ENCODE peak calls at places on chromosome 20, in six cellular contexts. P is mesendoderm; O is A549; U is naive thymus-derived CD4-positive, alpha-beta T cell; X is tibial nerve; Q is neural progenitor cell. A is an unnamed sample.

GRCh38 chr20:34389206-34389953 is 26.3 kb downstream of the ITCH start:
- DNase-seq in P (no peak), O (peak), U (no peak), X (no peak), Q (no peak), A (no peak)

GRCh38 chr20:35091808-35092523 is 641 bp downstream of the TRPC4AP start:
- DNase-seq in P (peak), O (no peak), U (peak), X (no peak), Q (peak), A (no peak)

GRCh38 chr20:18276821-18277220 is 11.5 kb upstream of the ZNF133 start:
- DNase-seq in P (peak), O (peak), U (peak), X (peak), Q (peak), A (peak)

GRCh38 chr20:19757973-19758887 is at the start of gene RIN2:
- DNase-seq in P (peak), O (peak), U (no peak), X (peak), Q (peak), A (peak)

GRCh38 chr20:41279546-41280225 is 37.8 kb downstream of the ZHX3 start:
- DNase-seq in P (no peak), O (no peak), U (no peak), X (no peak), Q (no peak), A (no peak)

GRCh38 chr20:48728042-48728837 is 99.6 kb downstream of the PREX1 start:
- DNase-seq in P (no peak), O (no peak), U (no peak), X (no peak), Q (no peak), A (no peak)

GRCh38 chr20:46709459-46710148 is at the start of gene SLC2A10:
- DNase-seq in P (peak), O (no peak), U (no peak), X (peak), Q (peak), A (peak)

GRCh38 chr20:53737404-53738038 is 143.9 kb upstream of the ZNF217 start:
- DNase-seq in P (no peak), O (no peak), U (no peak), X (no peak), Q (no peak), A (no peak)

GRCh38 chr20:2585811-2586210 is 49.4 kb downstream of the TMC2 start:
- DNase-seq in P (no peak), O (peak), U (no peak), X (no peak), Q (no peak), A (no peak)

GRCh38 chr20:22430154-22430745 is 154.1 kb downstream of the FOXA2 start:
- DNase-seq in P (peak), O (peak), U (no peak), X (no peak), Q (peak), A (no peak)

GRCh38 chr20:22453244-22454080 is 130.9 kb downstream of the FOXA2 start:
- DNase-seq in P (peak), O (peak), U (no peak), X (no peak), Q (peak), A (no peak)

GRCh38 chr20:41786158-41786557 is 168.0 kb upstream of the CHD6 start:
- DNase-seq in P (no peak), O (no peak), U (no peak), X (no peak), Q (no peak), A (no peak)

GRCh38 chr20:34564810-34565209 is 6.3 kb downstream of the MAP1LC3A start:
- DNase-seq in P (no peak), O (no peak), U (no peak), X (no peak), Q (no peak), A (no peak)

GRCh38 chr20:24891546-24892393 is 57.3 kb upstream of the CST7 start:
- DNase-seq in P (no peak), O (no peak), U (no peak), X (no peak), Q (no peak), A (peak)

GRCh38 chr20:15942130-15942529 is 631.1 kb downstream of the KIF16B start:
- DNase-seq in P (peak), O (no peak), U (no peak), X (no peak), Q (no peak), A (no peak)
- H3K27ac ChIP-seq in P (no peak), O (no peak), U (no peak), X (no peak), Q (no peak), A (no peak)

DNA sequence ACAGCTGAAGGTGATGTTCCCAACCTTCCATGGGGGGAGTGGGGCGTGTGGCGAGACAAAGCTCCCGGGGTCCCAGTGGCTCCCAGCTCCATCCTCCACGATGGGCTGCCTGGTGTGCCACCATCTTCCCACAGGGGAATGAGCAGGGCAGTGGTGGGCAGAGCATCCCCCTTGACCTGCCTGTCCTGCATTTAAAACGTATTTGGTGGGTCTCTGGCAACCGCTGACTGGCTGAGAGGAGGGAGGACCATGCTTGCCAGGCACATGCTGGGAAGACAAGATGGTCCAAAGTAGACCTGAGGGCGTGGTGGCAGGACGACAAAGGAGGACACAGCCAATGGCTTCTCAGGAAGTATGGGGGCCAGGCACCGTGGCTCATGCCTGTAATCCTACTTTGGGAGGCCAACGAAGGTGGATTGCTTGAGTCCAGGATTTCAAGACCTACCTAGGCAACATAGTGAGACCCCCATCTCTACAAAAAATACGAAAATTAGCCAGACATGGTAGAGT is 4.9 kb downstream of the TLDC2 start:
- DNase-seq in P (no peak), O (no peak), U (no peak), X (no peak), Q (no peak), A (no peak)
- H3K27ac ChIP-seq in P (no peak), O (no peak), U (no peak), X (no peak), Q (no peak), A (no peak)

DNA sequence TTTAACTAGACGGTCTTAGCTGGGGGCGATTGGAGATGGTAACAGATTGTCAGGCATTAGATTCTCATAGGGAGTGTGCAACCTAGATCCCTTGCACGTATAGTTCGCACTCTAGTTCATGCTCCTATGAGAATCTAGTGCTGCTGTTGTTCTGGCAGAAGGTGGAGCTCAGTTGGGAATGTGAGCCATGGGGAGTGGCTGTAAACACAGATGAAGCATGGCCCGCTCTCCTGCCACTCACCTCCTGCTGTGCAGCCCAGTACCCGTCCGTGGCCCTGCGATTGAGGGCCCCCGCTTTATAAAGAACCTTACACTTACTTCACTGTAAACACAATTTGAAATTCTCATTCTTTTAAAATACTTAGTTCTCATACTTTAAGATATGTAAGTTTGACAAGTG is 339.4 kb downstream of the CDH26 start:
- DNase-seq in P (no peak), O (no peak), U (no peak), X (no peak), Q (no peak), A (no peak)
- H3K27ac ChIP-seq in P (no peak), O (no peak), U (no peak), X (no peak), Q (no peak), A (no peak)

DNA sequence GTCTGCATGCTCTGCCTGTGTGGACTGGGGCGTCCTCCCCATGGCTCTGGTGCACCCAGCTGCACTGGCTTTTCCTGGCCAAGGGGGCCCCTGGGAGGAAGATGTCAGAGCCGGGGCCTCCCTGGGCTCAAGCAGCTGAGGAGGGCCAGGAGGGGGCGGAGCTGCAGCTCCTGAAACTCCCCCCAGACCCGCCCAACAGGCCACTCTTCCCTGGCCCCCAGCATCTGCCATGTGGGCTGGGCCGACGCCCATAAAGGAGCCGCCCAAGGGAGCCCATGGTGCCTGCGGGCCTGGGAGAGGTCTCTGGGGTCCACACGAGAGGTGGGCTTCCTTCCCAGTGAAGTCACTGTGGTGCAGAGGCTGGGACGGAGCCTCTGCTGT is 4.0 kb downstream of the RBBP8NL start:
- DNase-seq in P (no peak), O (no peak), U (no peak), X (no peak), Q (no peak), A (no peak)
- H3K27ac ChIP-seq in P (no peak), O (no peak), U (no peak), X (no peak), Q (no peak), A (no peak)

A was measured in upper lobe of right lung.